ENCODE peak calls at places on chromosomes 2 and 18, in seven cellular contexts. M, V, T, O, J, Q and E are unnamed samples. For H3K36me3, the result is how much of the 10 kb centered on the place peaks cover.

GRCh38 chr2:11312770-11313471 is 31.5 kb downstream of the ROCK2 start:
- DNase-seq in M (no peak), V (no peak), T (no peak), O (no peak), J (no peak), Q (no peak), E (no peak)

GRCh38 chr2:161122772-161123530 is 37.3 kb upstream of the TANK start:
- DNase-seq in M (peak), V (no peak), T (peak), O (peak), J (no peak), Q (no peak), E (peak)

GRCh38 chr2:25417715-25418369 is 76.1 kb upstream of the DNMT3A start:
- DNase-seq in M (no peak), V (no peak), T (no peak), O (no peak), J (no peak), Q (no peak), E (no peak)

GRCh38 chr2:187541086-187542085 is 12.8 kb downstream of the TFPI start:
- DNase-seq in M (peak), V (no peak), T (no peak), O (peak), J (no peak), Q (no peak), E (no peak)

GRCh38 chr2:122519366-122519765 is 763.9 kb downstream of the TSN start:
- DNase-seq in M (no peak), V (no peak), T (no peak), O (no peak), J (no peak), Q (no peak), E (no peak)

GRCh38 chr2:65576861-65577601 is 144.6 kb upstream of the SPRED2 start:
- DNase-seq in M (peak), V (no peak), T (no peak), O (peak), J (no peak), Q (no peak), E (no peak)

GRCh38 chr18:12726774-12727550 is 24.1 kb downstream of the PSMG2 start:
- DNase-seq in M (peak), V (peak), T (peak), O (peak), J (no peak), Q (no peak), E (peak)

GRCh38 chr18:21453512-21453862 is 147.0 kb downstream of the ESCO1 start:
- DNase-seq in M (peak), V (no peak), T (no peak), O (no peak), J (peak), Q (no peak), E (no peak)

GRCh38 chr2:3302751-3303582 is 74.7 kb downstream of the EIPR1 start:
- DNase-seq in M (no peak), V (no peak), T (no peak), O (no peak), J (no peak), Q (peak), E (no peak)

GRCh38 chr18:48455555-48456478 is 46.6 kb upstream of the ZBTB7C start:
- DNase-seq in M (peak), V (peak), T (no peak), O (no peak), J (no peak), Q (no peak), E (no peak)

GRCh38 chr18:79942211-79942610 is 9.2 kb downstream of the SLC66A2 start:
- DNase-seq in M (no peak), V (no peak), T (no peak), O (no peak), J (no peak), Q (peak), E (peak)
- H3K36me3 ChIP-seq in M (under half), V (under half), T (under half), O (under half), J (under half), Q (half or more), E (under half)

DNA sequence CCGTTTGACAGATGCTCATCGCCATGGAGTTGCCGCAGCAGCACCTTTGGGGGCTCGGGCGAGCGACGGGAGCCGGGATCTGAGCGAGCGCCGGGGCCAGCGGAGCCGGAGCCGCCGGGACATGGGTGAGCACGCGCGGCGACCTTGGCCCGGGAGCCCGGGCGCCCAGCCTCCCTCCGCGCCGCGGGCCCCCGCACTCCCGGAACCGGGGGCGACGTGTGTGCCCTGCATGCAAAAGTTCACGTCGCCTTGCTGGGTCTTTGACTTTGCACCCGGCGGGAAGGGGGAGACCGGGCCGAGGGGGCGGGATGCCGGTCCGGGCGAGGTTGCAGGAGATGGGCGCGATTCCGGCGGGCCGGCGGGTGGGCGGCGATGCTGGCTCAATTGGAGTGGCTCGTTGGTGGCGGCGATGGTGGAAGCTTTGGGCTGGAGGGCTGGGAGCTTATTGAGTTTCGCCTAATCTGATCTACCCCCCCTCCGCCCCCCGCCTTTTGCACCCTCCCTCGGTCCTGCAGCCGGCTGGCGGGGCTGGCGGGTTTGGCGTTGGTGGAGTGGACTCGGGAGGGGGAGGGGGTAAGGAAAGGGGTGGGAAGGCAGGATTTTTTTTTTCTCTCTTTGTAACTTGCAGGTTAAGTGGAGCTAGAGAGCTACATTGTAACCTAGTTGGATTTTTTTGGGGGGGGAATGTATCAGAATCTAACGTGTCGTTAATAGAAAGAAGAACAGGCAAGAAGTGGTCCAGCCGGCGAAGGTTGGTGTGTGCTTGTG is at the start of gene SETBP1:
- DNase-seq in M (peak), V (peak), T (peak), O (peak), J (peak), Q (peak), E (peak)
- H3K27ac ChIP-seq in M (peak), V (no peak), T (peak), O (no peak), J (peak), Q (peak), E (peak)

GRCh38 chr2:218645126-218645525 is 14.3 kb downstream of the ZNF142 start:
- DNase-seq in M (peak), V (no peak), T (no peak), O (peak), J (no peak), Q (no peak), E (no peak)
- H3K36me3 ChIP-seq in M (half or more), V (half or more), T (under half), O (half or more), J (half or more), Q (half or more), E (half or more)

DNA sequence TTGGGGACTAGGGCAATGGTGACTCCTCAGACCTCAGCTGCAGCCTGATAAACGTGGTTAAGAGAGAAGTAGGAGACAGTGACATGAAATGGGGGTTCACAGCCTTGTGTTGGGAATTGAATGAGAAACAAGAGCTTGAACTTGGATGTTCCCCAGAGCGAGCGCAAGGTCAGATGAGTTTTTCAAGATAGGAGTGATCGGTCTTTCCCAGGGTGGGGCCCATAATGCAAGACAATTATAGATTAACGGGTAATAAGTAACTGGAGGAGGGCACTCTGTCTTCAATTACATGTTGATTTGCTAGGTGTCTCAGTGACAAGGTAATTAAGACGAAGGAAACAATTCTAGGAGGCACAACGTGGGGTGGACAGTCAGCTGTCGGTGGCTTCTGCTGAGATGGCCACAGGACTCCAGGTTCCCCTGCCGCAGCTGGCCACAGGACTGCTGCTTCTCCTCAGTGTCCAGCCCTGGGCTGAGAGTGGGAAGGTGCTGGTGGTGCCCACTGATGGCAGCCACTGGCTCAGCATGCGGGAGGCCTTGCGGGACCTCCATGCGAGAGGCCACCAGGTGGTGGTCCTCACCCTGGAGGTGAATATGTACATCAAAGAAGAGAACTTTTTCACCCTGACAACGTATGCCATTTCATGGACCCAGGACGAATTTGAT is at the start of gene UGT1A5:
- DNase-seq in M (no peak), V (no peak), T (no peak), O (no peak), J (no peak), Q (no peak), E (no peak)
- H3K27ac ChIP-seq in M (no peak), V (no peak), T (no peak), O (no peak), J (no peak), Q (no peak), E (no peak)

DNA sequence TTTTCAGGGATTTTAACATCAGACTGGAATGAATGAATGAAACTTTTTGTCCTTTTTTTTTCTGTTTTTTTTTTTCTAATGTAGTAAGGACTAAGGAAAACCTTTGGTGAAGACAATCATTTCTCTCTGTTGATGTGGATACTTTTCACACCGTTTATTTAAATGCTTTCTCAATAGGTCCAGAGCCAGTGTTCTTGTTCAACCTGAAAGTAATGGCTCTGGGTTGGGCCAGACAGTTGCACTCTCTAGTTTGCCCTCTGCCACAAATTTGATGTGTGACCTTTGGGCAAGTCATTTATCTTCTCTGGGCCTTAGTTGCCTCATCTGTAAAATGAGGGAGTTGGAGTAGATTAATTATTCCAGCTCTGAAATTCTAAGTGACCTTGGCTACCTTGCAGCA is 53.4 kb downstream of the SMAD4 start:
- DNase-seq in M (no peak), V (no peak), T (no peak), O (no peak), J (no peak), Q (no peak), E (no peak)
- H3K36me3 ChIP-seq in M (under half), V (under half), T (under half), O (under half), J (half or more), Q (half or more), E (half or more)

DNA sequence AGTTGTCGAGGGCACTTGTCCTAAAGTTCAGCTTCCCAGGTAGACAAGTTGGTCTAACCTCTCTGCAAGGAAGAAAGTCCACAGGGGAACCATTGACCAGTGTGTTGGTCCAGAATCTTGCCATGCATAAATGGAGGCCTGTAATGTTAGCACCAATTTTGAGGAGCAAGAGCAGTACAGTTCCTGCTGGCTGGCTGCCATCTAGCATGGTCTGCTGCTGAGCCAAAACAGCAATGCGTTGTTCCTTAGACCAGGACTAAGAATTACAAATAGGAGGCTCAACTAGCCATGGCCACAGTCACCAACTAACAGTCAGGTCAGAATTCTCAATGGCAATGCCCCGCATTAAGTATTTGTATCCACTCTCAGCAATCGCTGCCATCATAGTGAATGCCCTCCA is 72.8 kb upstream of the WIPF1 start:
- DNase-seq in M (no peak), V (no peak), T (no peak), O (no peak), J (no peak), Q (no peak), E (no peak)
- H3K27ac ChIP-seq in M (no peak), V (no peak), T (no peak), O (no peak), J (no peak), Q (no peak), E (no peak)

GRCh38 chr2:47815764-47816163 is 32.8 kb downstream of the MSH6 start:
- DNase-seq in M (no peak), V (no peak), T (no peak), O (no peak), J (no peak), Q (no peak), E (no peak)
- H3K36me3 ChIP-seq in M (under half), V (under half), T (half or more), O (under half), J (half or more), Q (half or more), E (half or more)

GRCh38 chr2:237240252-237240651 is 154.6 kb downstream of the COPS8 start:
- DNase-seq in M (no peak), V (no peak), T (no peak), O (no peak), J (no peak), Q (no peak), E (no peak)

GRCh38 chr2:237242091-237242536 is 156.4 kb downstream of the COPS8 start:
- DNase-seq in M (no peak), V (no peak), T (no peak), O (no peak), J (peak), Q (no peak), E (no peak)

GRCh38 chr2:237250599-237250998 is 163.4 kb downstream of the COL6A3 start:
- DNase-seq in M (no peak), V (no peak), T (no peak), O (no peak), J (no peak), Q (no peak), E (no peak)

GRCh38 chr2:237243487-237243886 is 157.8 kb downstream of the COPS8 start:
- DNase-seq in M (no peak), V (no peak), T (no peak), O (no peak), J (no peak), Q (no peak), E (no peak)

DNA sequence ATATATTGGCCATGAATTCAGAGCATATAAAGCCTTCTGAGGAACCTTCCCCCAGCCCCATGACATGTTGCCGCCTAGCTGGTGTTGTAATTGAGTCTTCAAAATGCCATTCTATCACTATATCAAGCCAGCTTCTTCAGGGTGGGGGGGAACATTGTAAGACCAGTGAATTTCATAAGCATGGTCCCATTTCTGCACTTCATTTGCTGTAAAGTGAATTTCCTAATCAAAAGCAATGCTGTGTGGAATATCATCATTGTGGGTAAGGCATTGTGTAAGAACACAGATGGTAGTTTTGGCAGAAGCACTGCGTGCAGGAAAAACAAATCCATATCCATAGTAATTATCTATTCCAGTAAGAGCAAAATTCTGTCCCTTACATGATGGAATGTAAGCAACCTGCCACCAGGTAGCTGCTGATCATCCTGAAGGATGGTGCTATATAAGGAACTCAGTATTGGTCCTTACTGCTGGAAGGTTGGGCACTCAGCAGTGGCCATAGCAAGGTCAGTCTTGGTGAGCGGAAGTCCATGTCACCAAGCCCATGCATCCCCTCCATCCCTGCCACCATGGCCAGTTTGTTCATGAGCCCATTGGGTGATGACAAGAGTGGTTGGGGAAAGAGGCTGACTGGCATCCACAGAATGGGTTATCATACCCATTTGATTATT is 159.4 kb downstream of the COPS8 start:
- DNase-seq in M (peak), V (no peak), T (no peak), O (no peak), J (no peak), Q (no peak), E (no peak)
- H3K27ac ChIP-seq in M (no peak), V (no peak), T (no peak), O (no peak), J (peak), Q (peak), E (no peak)

GRCh38 chr2:9908639-9909038 is 42.9 kb upstream of the GRHL1 start:
- DNase-seq in M (no peak), V (no peak), T (no peak), O (no peak), J (no peak), Q (no peak), E (no peak)
- H3K36me3 ChIP-seq in M (under half), V (under half), T (under half), O (under half), J (under half), Q (under half), E (under half)